ENCODE peak calls at places on chromosomes 6 and 20, in seven cellular contexts. Q, G, Y, L, E, C and W are unnamed samples.
A peak's percentile ranks its signal among the peaks of the same experiment; 100 is the strongest.

GRCh38 chr6:151044465-151045441 is 179.3 kb downstream of the MTHFD1L start:
- DNase-seq in Q (peak; percentile 93), G (no peak), Y (peak; percentile 87), L (peak; percentile 89), E (peak; percentile 97), C (peak; percentile 66), W (peak; percentile 71)

GRCh38 chr6:27133281-27134227 is 113.9 kb upstream of the PRSS16 start:
- DNase-seq in Q (peak; percentile 78), G (peak; percentile 41), Y (peak; percentile 85), L (peak; percentile 77), E (peak; percentile 73), C (peak; percentile 97), W (peak; percentile 90)

GRCh38 chr6:31179896-31180295 is 9.4 kb upstream of the POU5F1 start:
- DNase-seq in Q (no peak), G (no peak), Y (no peak), L (no peak), E (no peak), C (no peak), W (no peak)

GRCh38 chr6:967666-968065 is 274.7 kb upstream of the EXOC2 start:
- DNase-seq in Q (no peak), G (no peak), Y (no peak), L (no peak), E (no peak), C (no peak), W (no peak)

GRCh38 chr20:60255866-60256265 is 297.6 kb downstream of the CDH26 start:
- DNase-seq in Q (peak; percentile 62), G (no peak), Y (no peak), L (peak; percentile 40), E (no peak), C (no peak), W (no peak)

GRCh38 chr20:16580127-16580526 is 6.9 kb upstream of the KIF16B start:
- DNase-seq in Q (peak; percentile 77), G (no peak), Y (no peak), L (peak; percentile 71), E (peak; percentile 63), C (no peak), W (no peak)

GRCh38 chr6:26329763-26330511 is 35.1 kb upstream of the BTN3A2 start:
- DNase-seq in Q (peak; percentile 68), G (peak; percentile 21), Y (peak; percentile 34), L (peak; percentile 54), E (no peak), C (no peak), W (no peak)

GRCh38 chr6:51528556-51528955 is 558.9 kb downstream of the PKHD1 start:
- DNase-seq in Q (no peak), G (no peak), Y (no peak), L (no peak), E (no peak), C (no peak), W (no peak)

GRCh38 chr20:21557246-21557982 is 43.5 kb upstream of the NKX2-2 start:
- DNase-seq in Q (no peak), G (peak; percentile 4), Y (no peak), L (no peak), E (no peak), C (no peak), W (no peak)

GRCh38 chr20:38156280-38156679 is 8.8 kb downstream of the TGM2 start:
- DNase-seq in Q (no peak), G (no peak), Y (no peak), L (no peak), E (no peak), C (no peak), W (no peak)

GRCh38 chr6:13624871-13625288 is 9.7 kb downstream of the NOL7 start:
- DNase-seq in Q (peak; percentile 44), G (no peak), Y (no peak), L (peak; percentile 34), E (peak; percentile 37), C (no peak), W (no peak)

GRCh38 chr6:50840112-50840813 is 21.6 kb downstream of the TFAP2B start:
- DNase-seq in Q (no peak), G (no peak), Y (no peak), L (no peak), E (no peak), C (no peak), W (no peak)

GRCh38 chr6:154933181-154933827 is 61.8 kb upstream of the TIAM2 start:
- DNase-seq in Q (peak; percentile 32), G (no peak), Y (no peak), L (peak; percentile 82), E (no peak), C (no peak), W (no peak)

GRCh38 chr6:12175626-12176025 is 114.5 kb upstream of the EDN1 start:
- DNase-seq in Q (no peak), G (no peak), Y (no peak), L (no peak), E (no peak), C (no peak), W (no peak)

GRCh38 chr20:63697357-63697867 is 960 bp downstream of the TNFRSF6B start:
- DNase-seq in Q (no peak), G (no peak), Y (peak; percentile 8), L (no peak), E (no peak), C (peak; percentile 77), W (no peak)

GRCh38 chr6:11431455-11431937 is 106.1 kb upstream of the TMEM170B start:
- DNase-seq in Q (no peak), G (no peak), Y (no peak), L (no peak), E (no peak), C (no peak), W (no peak)

GRCh38 chr20:19673575-19673974 is 84.5 kb upstream of the RIN2 start:
- DNase-seq in Q (no peak), G (no peak), Y (no peak), L (no peak), E (no peak), C (no peak), W (no peak)

GRCh38 chr20:58224097-58224496 is 4.4 kb downstream of the ANKRD60 start:
- DNase-seq in Q (no peak), G (no peak), Y (no peak), L (no peak), E (peak; percentile 18), C (no peak), W (no peak)

GRCh38 chr6:127855542-127856159 is 45.2 kb downstream of the THEMIS start:
- DNase-seq in Q (peak; percentile 45), G (no peak), Y (no peak), L (no peak), E (peak; percentile 16), C (no peak), W (no peak)

GRCh38 chr6:156976144-156977088 is 199.2 kb downstream of the ARID1B start:
- DNase-seq in Q (no peak), G (no peak), Y (no peak), L (peak; percentile 63), E (no peak), C (no peak), W (no peak)

GRCh38 chr20:63027425-63028389 is 20.9 kb upstream of the BHLHE23 start:
- DNase-seq in Q (no peak), G (no peak), Y (no peak), L (no peak), E (peak; percentile 20), C (peak; percentile 68), W (no peak)

DNA sequence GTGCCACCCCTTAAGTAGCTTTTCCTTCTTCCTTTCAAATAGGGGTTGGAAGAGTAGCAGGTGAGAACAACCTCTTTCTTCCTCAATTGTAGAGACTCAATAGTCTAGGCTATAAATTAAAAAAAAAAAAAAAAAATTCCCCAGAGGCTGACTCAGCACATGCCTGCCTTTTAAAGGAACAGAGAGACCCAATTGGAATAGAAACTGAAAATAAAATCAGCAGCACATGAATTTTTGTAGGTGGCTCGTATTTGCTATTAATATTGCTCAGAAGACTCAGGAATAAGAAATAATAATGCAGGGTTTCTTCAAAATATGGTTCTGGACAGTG is 19.3 kb downstream of the TOP1 start:
- DNase-seq in Q (no peak), G (no peak), Y (no peak), L (no peak), E (peak; percentile 79), C (no peak), W (no peak)
- H3K4me3 ChIP-seq in Q (no peak overlapping the region), G (peak overlapping the region; percentile 45), Y (peak overlapping the region; percentile 35), L (peak overlapping the region; percentile 47), E (no peak overlapping the region), C (peak overlapping the region; percentile 28), W (peak overlapping the region; percentile 13)

DNA sequence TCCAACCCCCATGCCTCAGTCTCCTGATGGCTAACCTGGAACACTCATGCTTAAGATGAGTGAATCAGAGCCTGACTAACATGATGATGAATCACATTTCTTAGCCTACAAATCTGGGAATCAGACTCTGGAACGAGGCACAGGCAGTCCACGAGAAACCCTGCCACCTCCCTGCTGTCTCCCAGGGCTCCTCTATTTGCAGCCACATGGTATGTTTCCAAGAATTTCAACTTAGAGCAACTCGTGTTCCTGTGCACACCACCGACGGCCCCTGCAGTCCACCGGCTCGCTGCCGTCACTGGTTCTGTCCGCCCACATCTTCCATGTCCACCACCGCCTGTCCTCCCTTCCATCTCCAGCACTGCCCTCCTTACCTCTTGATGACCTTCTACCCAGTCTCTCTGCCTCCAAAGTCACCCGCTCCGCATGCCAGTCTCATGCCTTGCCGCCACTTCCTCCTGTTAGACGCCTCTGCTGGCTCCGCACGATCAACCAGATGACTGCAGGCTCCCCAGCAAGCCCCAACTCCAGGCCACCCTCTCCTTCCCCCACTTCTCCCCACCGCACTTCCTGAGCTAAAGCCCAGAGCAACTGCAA is 87.6 kb downstream of the AGPAT4 start:
- DNase-seq in Q (peak; percentile 90), G (no peak), Y (peak; percentile 28), L (peak; percentile 96), E (no peak), C (no peak), W (peak; percentile 70)
- H3K4me1 ChIP-seq in Q (peaks cover 2% of the 10 kb centered on the region), G (no peaks in the 10 kb centered on the region), Y (no peaks in the 10 kb centered on the region), L (peaks cover 2% of the 10 kb centered on the region), E (no peaks in the 10 kb centered on the region), C (peaks cover 4% of the 10 kb centered on the region), W (no peaks in the 10 kb centered on the region)

DNA sequence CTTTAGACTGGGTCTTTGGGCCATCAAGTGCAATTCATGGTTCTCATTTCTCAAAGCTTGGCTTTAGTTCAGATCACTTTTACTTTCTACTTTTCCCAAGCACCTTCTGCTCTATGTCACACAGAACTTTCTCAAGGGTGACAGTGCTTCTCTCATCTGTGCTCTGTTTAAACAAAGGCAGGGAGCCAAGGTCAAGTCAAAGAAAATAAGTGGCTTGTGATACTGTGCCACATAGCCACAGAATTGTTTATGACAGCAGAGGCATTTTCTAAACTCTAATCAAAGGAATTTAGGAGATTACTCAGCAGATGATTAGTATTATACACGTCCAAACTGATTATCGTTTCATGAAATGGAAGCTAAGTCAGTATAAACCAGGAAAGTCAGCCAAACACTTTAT is 348.0 kb downstream of the HDGFL1 start:
- DNase-seq in Q (peak; percentile 24), G (no peak), Y (no peak), L (no peak), E (no peak), C (no peak), W (no peak)
- H3K9me3 ChIP-seq in Q (no peaks in the 10 kb centered on the region), G (no peaks in the 10 kb centered on the region), Y (no peaks in the 10 kb centered on the region), L (no peaks in the 10 kb centered on the region), E (no peaks in the 10 kb centered on the region), C (no peaks in the 10 kb centered on the region), W (no peaks in the 10 kb centered on the region)

DNA sequence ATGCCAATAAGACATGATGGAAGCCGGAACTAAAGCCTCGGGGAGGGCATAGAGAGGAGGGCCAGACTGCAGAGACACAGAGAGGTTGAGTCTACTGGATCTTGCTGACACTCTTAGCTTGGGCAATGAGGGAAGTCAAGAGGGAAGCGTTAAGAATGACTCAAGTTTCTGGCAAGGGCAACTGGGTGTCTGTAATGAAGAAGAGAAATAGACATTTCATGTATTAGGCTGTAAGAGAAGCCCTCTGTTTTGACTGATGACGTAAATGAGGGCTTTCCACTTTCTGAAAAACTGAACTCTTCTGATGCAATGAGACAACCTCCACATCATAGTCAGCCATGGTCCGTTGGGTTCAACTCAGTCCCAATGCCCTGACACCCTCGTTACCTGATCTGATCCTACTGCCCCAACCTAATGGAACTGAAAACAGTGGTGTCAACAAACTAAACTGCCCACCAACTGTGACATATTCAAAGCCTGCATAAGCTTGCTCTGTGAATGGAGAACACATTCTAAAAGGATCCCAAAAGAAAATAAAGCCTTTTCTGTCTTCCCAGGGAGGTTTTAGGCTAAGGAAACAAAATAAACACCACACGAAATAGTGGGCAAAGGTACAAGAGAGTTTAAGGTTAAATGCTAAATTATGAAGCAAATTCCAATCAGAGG is 45.8 kb upstream of the PNRC1 start:
- DNase-seq in Q (peak; percentile 49), G (no peak), Y (no peak), L (peak; percentile 65), E (peak; percentile 22), C (no peak), W (no peak)
- H3K4me3 ChIP-seq in Q (no peak overlapping the region), G (no peak overlapping the region), Y (no peak overlapping the region), L (no peak overlapping the region), E (no peak overlapping the region), C (no peak overlapping the region), W (no peak overlapping the region)